ENCODE peak calls at places on chromosomes 1 and 21, in five cellular contexts. P is lower lobe of right lung, I is neural progenitor cell, T is GM23338, Q is psoas muscle. S is an unnamed sample.

GRCh38 chr1:47655521-47656300 is 217.9 kb downstream of the FOXD2 start:
- DNase-seq in P (no peak), I (no peak), T (no peak), Q (no peak), S (no peak)

GRCh38 chr1:30413606-30414005 is 309.8 kb downstream of the MATN1 start:
- DNase-seq in P (no peak), I (no peak), T (no peak), Q (no peak), S (no peak)

GRCh38 chr21:44296916-44297315 is 2.9 kb upstream of the PFKL start:
- DNase-seq in P (no peak), I (no peak), T (no peak), Q (no peak), S (no peak)

GRCh38 chr1:198271467-198271866 is 114.7 kb downstream of the NEK7 start:
- DNase-seq in P (no peak), I (no peak), T (no peak), Q (no peak), S (no peak)

GRCh38 chr21:44052071-44052829 is 40.1 kb downstream of the TRAPPC10 start:
- DNase-seq in P (no peak), I (no peak), T (no peak), Q (no peak), S (no peak)

GRCh38 chr1:156821801-156822200 is 5.2 kb upstream of the SH2D2A start:
- DNase-seq in P (no peak), I (no peak), T (no peak), Q (no peak), S (peak; percentile 77)

GRCh38 chr1:17069452-17070162 is 15.8 kb upstream of the SDHB start:
- DNase-seq in P (no peak), I (no peak), T (no peak), Q (no peak), S (no peak)

GRCh38 chr1:27332536-27333281 is 9.1 kb upstream of the SYTL1 start:
- DNase-seq in P (peak; percentile 69), I (peak; percentile 79), T (peak; percentile 85), Q (peak; percentile 57), S (no peak)

GRCh38 chr1:173596097-173596825 is 6.6 kb downstream of the SLC9C2 start:
- DNase-seq in P (no peak), I (no peak), T (no peak), Q (no peak), S (no peak)

GRCh38 chr21:37060296-37060695 is 12.6 kb downstream of the PIGP start:
- DNase-seq in P (no peak), I (peak; percentile 76), T (peak; percentile 80), Q (peak; percentile 36), S (peak; percentile 98)

GRCh38 chr1:157359309-157360020 is 192.8 kb downstream of the FCRL5 start:
- DNase-seq in P (no peak), I (no peak), T (no peak), Q (no peak), S (no peak)

GRCh38 chr1:47262787-47263413 is 30.9 kb upstream of the TAL1 start:
- DNase-seq in P (no peak), I (peak; percentile 56), T (peak; percentile 75), Q (no peak), S (peak; percentile 49)

GRCh38 chr1:76070538-76070937 is 4.0 kb upstream of the ST6GALNAC3 start:
- DNase-seq in P (no peak), I (no peak), T (no peak), Q (no peak), S (no peak)

GRCh38 chr1:190578531-190578930 is 100.9 kb upstream of the BRINP3 start:
- DNase-seq in P (no peak), I (no peak), T (no peak), Q (no peak), S (no peak)

GRCh38 chr21:43805275-43805800 is 16.0 kb downstream of the RRP1 start:
- DNase-seq in P (peak; percentile 71), I (no peak), T (no peak), Q (no peak), S (no peak)

GRCh38 chr1:3219005-3219724 is 150.2 kb downstream of the PRDM16 start:
- DNase-seq in P (peak; percentile 78), I (peak; percentile 68), T (no peak), Q (peak; percentile 33), S (peak; percentile 19)

GRCh38 chr1:26318338-26319064 is 743 bp downstream of the CD52 start:
- DNase-seq in P (peak; percentile 72), I (no peak), T (no peak), Q (no peak), S (no peak)

GRCh38 chr1:155648207-155649147 is 38.5 kb downstream of the MSTO1 start:
- DNase-seq in P (no peak), I (peak; percentile 78), T (peak; percentile 60), Q (no peak), S (peak; percentile 81)

GRCh38 chr1:7745783-7746182 is 25.3 kb upstream of the VAMP3 start:
- DNase-seq in P (peak; percentile 50), I (no peak), T (no peak), Q (no peak), S (no peak)

GRCh38 chr1:42146127-42146915 is 6.9 kb upstream of the GUCA2B start:
- DNase-seq in P (no peak), I (no peak), T (no peak), Q (no peak), S (no peak)

GRCh38 chr1:19365711-19366110 is 53.6 kb downstream of the SLC66A1 start:
- DNase-seq in P (no peak), I (no peak), T (no peak), Q (no peak), S (no peak)

GRCh38 chr1:88670462-88670861 is 13.6 kb upstream of the PKN2 start:
- DNase-seq in P (no peak), I (no peak), T (no peak), Q (no peak), S (no peak)

GRCh38 chr1:2085080-2085479 is 34.9 kb downstream of the PRKCZ start:
- DNase-seq in P (peak; percentile 76), I (no peak), T (no peak), Q (no peak), S (no peak)

GRCh38 chr1:54336121-54336520 is 70.1 kb downstream of the SSBP3 start:
- DNase-seq in P (no peak), I (no peak), T (no peak), Q (no peak), S (no peak)

GRCh38 chr1:2906620-2907019 is 105.1 kb upstream of the TTC34 start:
- DNase-seq in P (no peak), I (no peak), T (no peak), Q (no peak), S (no peak)

GRCh38 chr1:204564835-204565234 is 48.6 kb downstream of the MDM4 start:
- DNase-seq in P (no peak), I (no peak), T (peak; percentile 64), Q (no peak), S (no peak)

GRCh38 chr1:161473363-161473762 is 31.9 kb upstream of the FCGR2A start:
- DNase-seq in P (no peak), I (peak; percentile 66), T (peak; percentile 80), Q (no peak), S (no peak)

GRCh38 chr1:82019512-82019911 is 218.8 kb downstream of the ADGRL2 start:
- DNase-seq in P (no peak), I (no peak), T (no peak), Q (no peak), S (no peak)

GRCh38 chr1:178612261-178612660 is 99.4 kb downstream of the TEX35 start:
- DNase-seq in P (no peak), I (no peak), T (no peak), Q (no peak), S (peak; percentile 28)

GRCh38 chr1:53752281-53752680 is 13.3 kb upstream of the GLIS1 start:
- DNase-seq in P (no peak), I (no peak), T (no peak), Q (no peak), S (no peak)

GRCh38 chr1:181111559-181111958 is 23.1 kb downstream of the IER5 start:
- DNase-seq in P (no peak), I (no peak), T (no peak), Q (no peak), S (no peak)

GRCh38 chr1:84704872-84705426 is 14.7 kb upstream of the SSX2IP start:
- DNase-seq in P (no peak), I (no peak), T (no peak), Q (no peak), S (no peak)

GRCh38 chr1:227947678-227948492 is at the start of gene WNT9A:
- DNase-seq in P (no peak), I (peak; percentile 94), T (peak; percentile 79), Q (peak; percentile 74), S (no peak)

DNA sequence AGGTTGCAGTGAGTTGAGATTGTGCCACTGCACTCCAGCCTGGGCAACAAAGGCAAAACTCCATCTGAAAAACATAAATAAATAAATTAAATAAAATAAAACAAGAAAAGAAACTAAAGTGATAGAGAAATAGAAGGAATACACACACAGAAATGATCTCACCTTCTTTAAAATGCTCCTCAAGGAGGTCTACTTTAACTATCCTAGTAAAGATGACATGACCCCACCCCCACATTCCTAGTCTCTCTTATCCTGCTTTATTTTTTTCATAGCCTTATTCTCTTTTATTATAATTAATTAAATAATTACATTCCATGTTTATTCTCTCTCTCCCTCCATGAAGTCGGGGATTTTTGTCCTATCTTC is 18.0 kb upstream of the CR1L start:
- DNase-seq in P (no peak), I (no peak), T (no peak), Q (no peak), S (no peak)
- H3K27ac ChIP-seq in P (no peak overlapping the region), I (no peak overlapping the region), T (no peak overlapping the region), Q (no peak overlapping the region), S (no peak overlapping the region)

DNA sequence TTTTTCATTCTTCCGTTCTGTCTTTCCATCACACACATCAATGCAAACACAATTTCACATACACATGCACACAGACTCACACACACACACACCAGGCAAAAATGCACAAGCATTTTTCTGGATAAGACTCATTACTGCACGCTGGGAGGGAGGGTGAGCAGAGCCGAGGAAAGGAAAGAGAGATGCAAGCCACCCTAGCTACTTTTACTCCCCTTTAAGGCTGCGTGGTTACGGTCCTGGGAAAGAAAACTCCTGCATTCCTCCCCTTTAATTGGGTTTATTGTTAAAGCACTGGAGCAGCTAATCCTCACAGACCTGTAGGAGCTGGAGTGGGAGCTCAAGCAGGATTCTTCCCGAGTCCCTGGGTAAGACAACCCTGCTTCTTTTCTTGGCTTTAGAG is at the start of gene CAMK1G:
- DNase-seq in P (no peak), I (peak; percentile 88), T (peak; percentile 74), Q (no peak), S (peak; percentile 53)
- H3K4me3 ChIP-seq in P (peak within 1 kb of the TSS; percentile 9), I (peak within 1 kb of the TSS; percentile 64), T (peak within 1 kb of the TSS; percentile 38), Q (no peak within 1 kb of the TSS), S (peak within 1 kb of the TSS; percentile 34)

GRCh38 chr1:216562383-216562782 is 139.1 kb upstream of the USH2A start:
- DNase-seq in P (no peak), I (peak; percentile 25), T (peak; percentile 41), Q (no peak), S (no peak)

GRCh38 chr1:216563096-216563495 is 139.8 kb upstream of the USH2A start:
- DNase-seq in P (no peak), I (no peak), T (no peak), Q (no peak), S (no peak)

GRCh38 chr1:216566809-216567208 is 143.6 kb upstream of the USH2A start:
- DNase-seq in P (no peak), I (no peak), T (peak; percentile 24), Q (no peak), S (peak; percentile 26)
- TF ChIP-seq CTCF in P (peak; percentile 32), I (peak; percentile 51), T (peak; percentile 43), Q (no peak), S (peak; percentile 61)

DNA sequence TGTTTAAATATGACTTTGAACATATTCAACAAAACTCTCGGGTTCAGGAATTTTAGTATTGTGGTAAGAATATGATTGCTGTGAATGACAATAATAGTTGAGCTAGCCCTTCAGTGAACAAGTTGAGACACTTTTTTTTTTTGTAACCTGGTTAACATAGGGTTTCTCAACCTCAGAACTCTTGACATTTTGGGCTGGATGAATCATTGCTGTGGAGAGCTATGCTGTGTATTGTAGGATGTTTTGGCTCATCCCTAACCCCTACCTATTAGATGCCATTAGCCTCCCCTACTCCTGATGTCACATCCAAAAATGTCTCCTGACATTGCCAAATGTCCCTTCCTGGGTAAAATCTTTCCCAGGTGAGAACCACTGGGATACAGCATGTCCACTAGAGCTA is 113.7 kb downstream of the RUNX1 start:
- DNase-seq in P (no peak), I (no peak), T (no peak), Q (no peak), S (no peak)
- H3K27ac ChIP-seq in P (no peak overlapping the region), I (no peak overlapping the region), T (no peak overlapping the region), Q (no peak overlapping the region), S (no peak overlapping the region)